ENCODE peak calls at places on chromosomes 3 and 15, in eight cellular contexts. I is H7, K is neural progenitor cell, C is neuronal stem cell, E is heart left ventricle, W is SJSA1, A is breast epithelium, H is aorta. G is an unnamed sample. For H3K36me3, the result is how much of the 10 kb centered on the place peaks cover.

GRCh38 chr3:72259755-72260589 is 475.0 kb upstream of the PROK2 start:
- DNase-seq in I (no peak), K (no peak), C (no peak), E (no peak), W (no peak), A (no peak), H (no peak), G (no peak)

GRCh38 chr3:24375947-24376384 is 118.7 kb downstream of the THRB start:
- DNase-seq in I (no peak), K (no peak), C (no peak), E (no peak), W (no peak), A (no peak), H (no peak), G (peak)

GRCh38 chr15:77393471-77393840 is 26.4 kb downstream of the PEAK1 start:
- DNase-seq in I (no peak), K (no peak), C (no peak), E (no peak), W (no peak), A (no peak), H (no peak), G (no peak)

GRCh38 chr3:19901918-19902317 is 32.1 kb downstream of the EFHB start:
- DNase-seq in I (no peak), K (no peak), C (no peak), E (no peak), W (no peak), A (no peak), H (no peak), G (no peak)

GRCh38 chr15:55917881-55918296 is 75.5 kb downstream of the NEDD4 start:
- DNase-seq in I (no peak), K (peak), C (no peak), E (no peak), W (peak), A (no peak), H (no peak), G (no peak)

GRCh38 chr3:135840436-135840835 is 125.1 kb upstream of the PPP2R3A start:
- DNase-seq in I (no peak), K (no peak), C (no peak), E (no peak), W (no peak), A (no peak), H (no peak), G (no peak)

GRCh38 chr3:25654576-25654975 is 10.1 kb downstream of the TOP2B start:
- DNase-seq in I (no peak), K (no peak), C (no peak), E (no peak), W (no peak), A (no peak), H (no peak), G (no peak)

GRCh38 chr3:31880020-31880419 is 101.0 kb downstream of the OSBPL10 start:
- DNase-seq in I (no peak), K (no peak), C (no peak), E (no peak), W (no peak), A (no peak), H (no peak), G (no peak)

GRCh38 chr3:188212308-188212969 is 58.5 kb downstream of the LPP start:
- DNase-seq in I (no peak), K (no peak), C (no peak), E (no peak), W (peak), A (no peak), H (peak), G (no peak)

GRCh38 chr3:195240171-195240701 is 30.7 kb downstream of the XXYLT1 start:
- DNase-seq in I (no peak), K (no peak), C (no peak), E (peak), W (peak), A (peak), H (peak), G (no peak)

GRCh38 chr3:195095035-195095703 is 175.8 kb downstream of the XXYLT1 start:
- DNase-seq in I (no peak), K (no peak), C (no peak), E (no peak), W (no peak), A (peak), H (peak), G (peak)

GRCh38 chr3:129699199-129699598 is 92.7 kb upstream of the PLXND1 start:
- DNase-seq in I (no peak), K (no peak), C (no peak), E (no peak), W (no peak), A (no peak), H (no peak), G (no peak)

GRCh38 chr15:45703670-45704328 is 69.0 kb downstream of the SQOR start:
- DNase-seq in I (peak), K (peak), C (peak), E (no peak), W (no peak), A (no peak), H (no peak), G (no peak)

GRCh38 chr15:45701108-45701507 is 66.3 kb downstream of the SQOR start:
- DNase-seq in I (no peak), K (no peak), C (no peak), E (no peak), W (no peak), A (no peak), H (no peak), G (no peak)

GRCh38 chr15:45705510-45706473 is 71.0 kb downstream of the SQOR start:
- DNase-seq in I (peak), K (peak), C (peak), E (peak), W (peak), A (peak), H (peak), G (peak)

GRCh38 chr15:45704329-45705249 is 69.8 kb downstream of the SQOR start:
- DNase-seq in I (peak), K (peak), C (peak), E (no peak), W (no peak), A (no peak), H (peak), G (peak)

GRCh38 chr15:45702041-45702440 is 67.2 kb downstream of the SQOR start:
- DNase-seq in I (no peak), K (no peak), C (no peak), E (no peak), W (no peak), A (no peak), H (no peak), G (no peak)
- H3K4me3 ChIP-seq in I (no peak), K (no peak), C (no peak), E (no peak), W (no peak), A (no peak), H (no peak), G (no peak)

GRCh38 chr3:124514681-124515080 is 215.6 kb upstream of the UMPS start:
- DNase-seq in I (no peak), K (no peak), C (no peak), E (no peak), W (no peak), A (no peak), H (no peak), G (no peak)
- H3K36me3 ChIP-seq in I (under half), K (under half), C (under half), E (under half), W (under half), A (under half), H (under half), G (under half)

GRCh38 chr15:69415381-69415780 is 1.2 kb downstream of the KIF23 start:
- DNase-seq in I (no peak), K (no peak), C (no peak), E (no peak), W (no peak), A (no peak), H (no peak), G (no peak)
- H3K4me3 ChIP-seq in I (peak), K (peak), C (peak), E (no peak), W (peak), A (no peak), H (no peak), G (no peak)

DNA sequence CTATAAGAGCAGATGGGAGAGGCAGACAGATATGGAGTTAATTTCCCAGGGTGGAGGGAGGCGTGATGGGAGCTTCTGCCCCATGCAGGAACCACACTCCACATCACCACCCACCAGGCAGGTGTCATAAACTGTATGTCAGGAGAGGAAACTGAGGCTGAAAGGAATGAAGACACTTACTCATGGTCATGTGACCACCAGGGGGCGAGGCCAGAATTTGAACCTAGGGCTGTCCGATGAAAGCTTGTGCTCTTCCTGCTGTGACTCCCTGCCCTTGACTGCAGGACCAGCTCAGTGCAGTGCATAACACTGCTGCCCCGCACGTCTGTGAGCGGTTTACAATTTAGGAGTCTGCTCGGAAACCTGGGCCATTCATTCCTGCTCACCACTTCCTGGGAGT is 28.8 kb downstream of the NUP210 start:
- DNase-seq in I (peak), K (no peak), C (no peak), E (no peak), W (no peak), A (no peak), H (no peak), G (no peak)
- H3K36me3 ChIP-seq in I (under half), K (under half), C (half or more), E (under half), W (under half), A (under half), H (under half), G (under half)

DNA sequence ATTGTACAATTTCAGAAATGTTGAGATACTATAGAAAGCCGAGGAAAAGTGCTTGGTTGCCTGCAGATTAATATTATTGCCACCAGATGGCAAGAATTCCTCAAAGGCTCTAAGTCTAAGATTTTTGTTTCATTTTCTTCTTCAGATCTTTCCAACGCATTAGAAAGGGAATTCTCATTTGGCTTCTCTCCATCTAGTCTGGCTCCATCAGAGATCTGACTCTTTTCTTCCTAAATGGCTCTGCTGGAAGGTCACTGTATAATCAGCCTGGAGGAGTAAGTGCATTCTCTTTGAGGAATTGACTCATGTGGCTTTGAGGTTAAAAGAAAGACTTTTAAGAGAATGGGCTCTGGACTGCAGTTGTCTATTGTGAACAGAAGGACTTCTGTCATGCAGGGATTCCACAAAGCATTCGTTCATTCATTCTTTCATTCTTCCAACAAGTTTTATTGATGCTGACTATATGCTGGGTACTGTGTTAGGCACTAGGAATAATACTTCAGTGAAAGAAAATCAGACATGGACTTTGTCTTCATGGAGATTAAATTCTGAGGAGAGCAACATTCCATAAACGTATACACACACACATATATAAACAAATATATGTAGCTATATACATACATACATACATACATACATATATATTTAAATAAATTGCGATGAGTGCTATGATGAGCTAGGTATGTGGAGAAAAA is 55.3 kb downstream of the SLC28A2 start:
- DNase-seq in I (no peak), K (peak), C (no peak), E (no peak), W (no peak), A (no peak), H (no peak), G (no peak)
- H3K4me3 ChIP-seq in I (no peak), K (no peak), C (no peak), E (peak), W (no peak), A (peak), H (no peak), G (no peak)

GRCh38 chr15:52028431-52029093 is 9.5 kb downstream of the MAPK6 start:
- DNase-seq in I (no peak), K (no peak), C (no peak), E (no peak), W (no peak), A (no peak), H (no peak), G (no peak)

DNA sequence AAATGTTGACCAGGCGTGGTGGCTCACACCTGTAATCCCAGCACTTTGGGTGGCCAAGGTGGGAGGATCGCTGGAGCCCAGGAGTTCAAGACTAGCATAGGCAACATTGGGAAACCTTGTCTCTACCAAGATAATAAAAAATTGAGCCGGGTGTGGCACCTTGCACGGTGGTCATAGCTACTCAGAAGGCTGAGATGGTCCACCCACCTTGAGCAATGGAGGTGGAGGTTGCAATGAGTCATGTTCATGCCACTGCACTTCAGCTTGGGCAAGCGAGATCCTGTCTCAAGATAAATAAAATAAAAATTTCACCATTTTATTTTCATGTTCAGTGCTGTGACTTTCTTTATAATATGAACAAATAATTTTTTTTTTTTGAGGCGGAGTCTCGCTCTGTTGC is 12.5 kb downstream of the MAPK6 start:
- DNase-seq in I (no peak), K (no peak), C (no peak), E (no peak), W (no peak), A (no peak), H (no peak), G (no peak)
- H3K36me3 ChIP-seq in I (under half), K (under half), C (half or more), E (under half), W (half or more), A (under half), H (under half), G (under half)

G was measured in right lobe of liver.